ENCODE peak calls at places on chromosomes 13 and 19, in eight cellular contexts. U is pancreas, Q is fibroblast of lung, V is body of pancreas, P is heart left ventricle, B is neural progenitor cell, I is mucosa of descending colon, F is heart right ventricle. E is an unnamed sample.

GRCh38 chr19:843180-843835 is 2.5 kb downstream of the PRTN3 start:
- DNase-seq in I (no peak), Q (no peak), B (peak; percentile 79), P (peak; percentile 68), U (no peak), V (peak; percentile 47), F (no peak), E (no peak)

GRCh38 chr13:100589178-100589725 is 663 bp upstream of the GGACT start:
- DNase-seq in U (no peak), B (no peak), P (no peak), F (no peak), I (no peak), Q (no peak), V (no peak), E (no peak)

GRCh38 chr13:20461481-20461859 is 64.2 kb downstream of the CRYL1 start:
- DNase-seq in F (no peak), U (no peak), B (no peak), I (no peak), V (no peak), P (no peak), Q (no peak), E (no peak)

GRCh38 chr13:33323766-33324525 is 38.4 kb upstream of the STARD13 start:
- DNase-seq in P (no peak), V (no peak), I (no peak), B (no peak), U (no peak), F (no peak), Q (peak; percentile 61), E (no peak)

GRCh38 chr13:26965976-26966375 is 205.4 kb upstream of the GPR12 start:
- DNase-seq in V (peak; percentile 86), I (no peak), Q (peak; percentile 77), U (peak; percentile 77), F (peak; percentile 87), P (peak; percentile 82), B (no peak), E (no peak)

GRCh38 chr19:58054792-58055482 is 4.1 kb upstream of the ZNF135 start:
- DNase-seq in P (no peak), V (peak; percentile 41), F (peak; percentile 61), U (no peak), Q (peak; percentile 54), I (no peak), B (peak; percentile 29), E (no peak)

GRCh38 chr13:69579351-69579750 is 528.3 kb upstream of the ATXN8OS start:
- DNase-seq in P (no peak), V (no peak), I (no peak), B (no peak), U (no peak), Q (no peak), F (no peak), E (no peak)

GRCh38 chr13:114110091-114110829 is 22.2 kb downstream of the RASA3 start:
- DNase-seq in B (peak; percentile 68), V (no peak), I (peak; percentile 81), F (no peak), U (peak; percentile 25), Q (no peak), P (peak; percentile 72), E (peak; percentile 52)

GRCh38 chr13:48486362-48486761 is 46.5 kb downstream of the RCBTB2 start:
- DNase-seq in P (no peak), F (no peak), Q (no peak), I (no peak), B (no peak), V (no peak), U (no peak), E (no peak)

GRCh38 chr19:55175117-55175867 is 4.8 kb downstream of the SYT5 start:
- DNase-seq in F (no peak), P (no peak), V (no peak), Q (no peak), B (no peak), U (no peak), I (no peak), E (no peak)

GRCh38 chr19:24140591-24140990 is 53.6 kb downstream of the ZNF254 start:
- DNase-seq in V (no peak), I (no peak), B (no peak), Q (no peak), U (no peak), P (no peak), F (no peak), E (no peak)

GRCh38 chr19:1855040-1855827 is 7.0 kb upstream of the REXO1 start:
- DNase-seq in I (peak; percentile 98), F (peak; percentile 92), Q (peak; percentile 91), U (peak; percentile 70), V (peak; percentile 81), B (peak; percentile 93), P (peak; percentile 97), E (peak; percentile 96)

GRCh38 chr19:7729211-7729610 is 2.7 kb downstream of the CLEC4G start:
- DNase-seq in V (peak; percentile 38), U (no peak), F (no peak), B (no peak), Q (no peak), P (no peak), I (no peak), E (no peak)

GRCh38 chr19:50792246-50792851 is 2.1 kb downstream of the ACP4 start:
- DNase-seq in P (no peak), Q (no peak), B (no peak), F (no peak), V (no peak), I (no peak), U (no peak), E (no peak)

DNA sequence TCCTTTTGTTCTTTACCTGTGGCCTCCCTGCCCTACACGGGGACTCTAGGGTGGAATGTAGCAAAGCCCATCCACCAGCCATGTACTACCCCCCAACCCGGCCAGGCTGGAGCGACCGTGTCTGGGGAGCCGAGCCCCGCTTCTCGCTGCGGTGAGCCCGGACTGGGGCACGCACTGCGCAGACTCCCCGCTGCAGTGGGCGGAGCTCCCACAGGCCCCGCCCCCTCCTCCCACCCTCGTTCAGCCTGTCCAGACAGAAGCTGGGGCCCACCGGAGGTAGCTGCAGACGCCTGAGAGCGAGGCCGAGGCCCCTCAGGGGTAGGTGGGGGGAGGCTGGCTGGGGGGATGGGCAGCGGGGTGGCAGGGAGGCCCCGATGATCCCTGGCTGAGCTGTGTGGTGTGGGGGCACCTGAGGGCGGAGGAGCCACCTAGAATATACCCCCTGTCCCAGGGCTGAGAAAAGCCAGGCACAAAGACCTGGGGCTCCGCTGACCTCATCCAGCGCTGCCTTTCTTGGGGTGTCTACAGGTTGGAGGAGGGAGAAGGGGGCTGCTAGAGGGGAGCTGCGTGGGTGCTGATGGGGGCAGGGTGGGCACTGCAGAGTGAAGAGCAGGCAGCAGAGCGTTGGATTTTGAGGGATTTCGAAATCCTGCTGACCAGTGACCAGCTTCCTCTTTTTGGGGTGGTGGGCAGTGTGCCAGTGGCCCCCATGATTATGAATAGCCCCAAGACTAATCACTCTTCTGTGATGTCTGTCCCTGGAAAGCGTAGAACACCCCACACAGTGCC is 17.3 kb downstream of the PLD3 start:
- DNase-seq in V (peak; percentile 49), P (peak; percentile 79), U (peak; percentile 50), I (no peak), B (peak; percentile 91), Q (peak; percentile 75), F (peak; percentile 51), E (no peak)
- H3K4me3 ChIP-seq in V (no peak overlapping the region), P (peak overlapping the region; percentile 40), U (peak overlapping the region; percentile 22), I (no peak overlapping the region), B (peak overlapping the region; percentile 70), Q (peak overlapping the region; percentile 67), F (peak overlapping the region; percentile 49), E (no peak overlapping the region)

DNA sequence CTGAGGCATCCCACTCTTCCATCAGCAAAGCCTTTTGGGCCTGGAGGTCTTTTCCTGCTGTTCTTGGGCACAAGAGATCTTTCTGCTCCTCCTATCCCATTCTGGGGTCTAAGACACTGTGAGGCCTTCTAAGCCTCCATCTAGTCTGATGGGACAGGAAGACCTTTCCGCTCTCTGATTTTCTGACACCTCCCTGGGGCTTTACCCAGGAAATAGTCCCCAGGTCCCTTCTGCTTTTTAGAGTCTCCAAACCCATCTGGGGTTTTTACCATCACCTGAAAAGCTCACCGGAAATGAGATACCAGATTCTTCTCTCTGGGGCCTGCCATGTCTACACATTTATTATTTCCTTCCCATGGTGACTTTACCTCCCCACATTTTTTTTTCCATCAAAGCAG is 21.1 kb downstream of the CLEC17A start:
- DNase-seq in V (no peak), P (no peak), B (no peak), I (no peak), U (no peak), F (no peak), Q (no peak), E (no peak)
- H3K4me1 ChIP-seq in V (no peaks in the 10 kb centered on the region), P (no peaks in the 10 kb centered on the region), B (no peaks in the 10 kb centered on the region), I (no peaks in the 10 kb centered on the region), U (no peaks in the 10 kb centered on the region), F (no peaks in the 10 kb centered on the region), Q (no peaks in the 10 kb centered on the region), E (peaks cover 6% of the 10 kb centered on the region)

GRCh38 chr13:44307255-44307654 is 66.4 kb upstream of the SERP2 start:
- DNase-seq in F (no peak), B (no peak), I (no peak), U (no peak), Q (peak; percentile 69), P (no peak), V (no peak), E (no peak)

GRCh38 chr13:44305845-44306244 is 67.8 kb upstream of the SERP2 start:
- DNase-seq in F (no peak), P (no peak), U (no peak), Q (peak; percentile 50), B (peak; percentile 34), V (no peak), I (no peak), E (no peak)

GRCh38 chr13:44308352-44308751 is 65.3 kb upstream of the SERP2 start:
- DNase-seq in F (no peak), V (no peak), B (no peak), P (no peak), Q (no peak), U (no peak), I (no peak), E (no peak)

GRCh38 chr13:44306401-44307192 is 67.0 kb upstream of the SERP2 start:
- DNase-seq in U (no peak), V (no peak), Q (peak; percentile 98), B (peak; percentile 52), P (peak; percentile 62), I (no peak), F (peak; percentile 89), E (no peak)

DNA sequence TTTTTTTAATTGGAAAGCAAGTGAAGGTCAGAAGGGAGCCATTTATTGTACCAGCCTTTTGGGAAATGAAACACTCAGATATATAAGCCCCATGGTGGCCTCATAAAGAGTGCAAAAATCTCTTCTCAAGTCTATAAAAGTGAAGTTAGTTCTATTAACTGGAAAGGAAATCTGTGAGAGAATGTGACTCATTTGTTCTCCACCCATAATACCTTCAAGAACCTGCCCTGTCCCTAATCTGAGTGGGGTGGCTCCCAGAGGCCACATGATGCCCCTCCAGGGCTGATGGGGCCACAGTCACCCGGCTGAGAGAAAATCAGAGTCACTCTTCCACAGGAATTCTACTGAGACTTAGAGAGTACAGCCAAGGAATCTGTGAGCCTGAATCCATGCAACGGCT is 65.8 kb upstream of the SERP2 start:
- DNase-seq in U (no peak), P (no peak), I (no peak), V (no peak), Q (no peak), B (no peak), F (no peak), E (no peak)
- H3K9me3 ChIP-seq in U (no peaks in the 10 kb centered on the region), P (no peaks in the 10 kb centered on the region), I (no peaks in the 10 kb centered on the region), V (no peaks in the 10 kb centered on the region), Q (no peaks in the 10 kb centered on the region), B (no peaks in the 10 kb centered on the region), F (no peaks in the 10 kb centered on the region), E (no peaks in the 10 kb centered on the region)

DNA sequence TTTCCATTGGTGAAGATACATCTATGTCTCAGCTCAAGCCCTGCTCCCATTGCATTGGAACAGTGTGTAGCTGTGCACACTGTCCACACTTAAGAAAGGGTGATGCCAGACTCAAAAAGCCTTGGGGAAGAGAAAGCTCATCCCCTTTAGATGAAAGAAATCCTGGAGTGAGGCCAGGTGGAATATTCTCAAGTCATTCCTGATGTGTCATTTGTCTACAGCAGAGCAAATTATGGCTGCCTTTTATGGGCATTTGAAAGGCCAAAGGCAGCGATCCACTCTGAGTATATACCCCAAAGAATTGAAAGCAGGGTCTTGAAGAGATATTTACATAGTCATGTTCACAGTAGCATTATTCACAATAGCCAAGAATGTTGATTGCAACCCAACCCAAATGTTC is 214.7 kb downstream of the KCNRG start:
- DNase-seq in I (no peak), F (no peak), Q (peak; percentile 23), U (no peak), B (no peak), P (no peak), V (no peak), E (no peak)
- H3K4me3 ChIP-seq in I (no peak overlapping the region), F (no peak overlapping the region), Q (no peak overlapping the region), U (no peak overlapping the region), B (no peak overlapping the region), P (no peak overlapping the region), V (no peak overlapping the region), E (no peak overlapping the region)

E was measured in CD4-positive, CD25-positive, alpha-beta regulatory T cell.